ENCODE peak calls at places on chromosomes 4 and X, in five cellular contexts. One of them, this sample, is unnamed.

GRCh38 chr4:3447431-3448395 is 5.9 kb downstream of the HGFAC start:
- DNase-seq in fibroblast of mammary gland: no peak
- DNase-seq in left ventricle myocardium inferior: peak; percentile 7
- DNase-seq in breast epithelium: no peak
- DNase-seq in NB4: no peak
- DNase-seq in this sample: no peak

GRCh38 chrX:111917591-111917990 is 41.6 kb downstream of the TRPC5OS start:
- DNase-seq in left ventricle myocardium inferior: no peak
- DNase-seq in fibroblast of mammary gland: no peak
- DNase-seq in NB4: no peak
- DNase-seq in breast epithelium: no peak
- DNase-seq in this sample: no peak

GRCh38 chr4:52957220-52957686 is 95.1 kb downstream of the RASL11B start:
- DNase-seq in NB4: no peak
- DNase-seq in breast epithelium: no peak
- DNase-seq in left ventricle myocardium inferior: no peak
- DNase-seq in fibroblast of mammary gland: peak; percentile 51
- DNase-seq in this sample: peak; percentile 87

GRCh38 chr4:82785248-82786003 is 13.2 kb downstream of the SCD5 start:
- DNase-seq in NB4: peak; percentile 77
- DNase-seq in left ventricle myocardium inferior: no peak
- DNase-seq in fibroblast of mammary gland: peak; percentile 95
- DNase-seq in breast epithelium: no peak
- DNase-seq in this sample: peak; percentile 57

GRCh38 chr4:70746179-70746839 is 24.5 kb downstream of the RUFY3 start:
- DNase-seq in fibroblast of mammary gland: peak; percentile 77
- DNase-seq in NB4: no peak
- DNase-seq in left ventricle myocardium inferior: no peak
- DNase-seq in breast epithelium: no peak
- DNase-seq in this sample: peak; percentile 84

GRCh38 chrX:39971760-39972159 is 126.0 kb downstream of the BCOR start:
- DNase-seq in NB4: no peak
- DNase-seq in fibroblast of mammary gland: no peak
- DNase-seq in left ventricle myocardium inferior: no peak
- DNase-seq in breast epithelium: no peak
- DNase-seq in this sample: no peak

GRCh38 chr4:85831647-85832046 is 356.7 kb downstream of the ARHGAP24 start:
- DNase-seq in fibroblast of mammary gland: no peak
- DNase-seq in NB4: no peak
- DNase-seq in breast epithelium: no peak
- DNase-seq in left ventricle myocardium inferior: no peak
- DNase-seq in this sample: no peak

GRCh38 chr4:19983072-19983471 is 268.6 kb upstream of the SLIT2 start:
- DNase-seq in fibroblast of mammary gland: peak; percentile 95
- DNase-seq in NB4: no peak
- DNase-seq in breast epithelium: no peak
- DNase-seq in left ventricle myocardium inferior: no peak
- DNase-seq in this sample: peak; percentile 95

GRCh38 chr4:86362510-86362909 is 2.7 kb upstream of the MAPK10 start:
- DNase-seq in breast epithelium: no peak
- DNase-seq in fibroblast of mammary gland: no peak
- DNase-seq in NB4: no peak
- DNase-seq in left ventricle myocardium inferior: no peak
- DNase-seq in this sample: no peak

GRCh38 chr4:124278477-124278876 is 434.1 kb downstream of the ANKRD50 start:
- DNase-seq in fibroblast of mammary gland: no peak
- DNase-seq in left ventricle myocardium inferior: no peak
- DNase-seq in NB4: no peak
- DNase-seq in breast epithelium: no peak
- DNase-seq in this sample: peak; percentile 71

GRCh38 chrX:38036471-38036870 is 30.1 kb downstream of the SYTL5 start:
- DNase-seq in fibroblast of mammary gland: peak; percentile 21
- DNase-seq in breast epithelium: no peak
- DNase-seq in left ventricle myocardium inferior: no peak
- DNase-seq in NB4: no peak
- DNase-seq in this sample: no peak

GRCh38 chr4:82419451-82419850 is 10.8 kb downstream of the HNRNPDL start:
- DNase-seq in left ventricle myocardium inferior: no peak
- DNase-seq in fibroblast of mammary gland: no peak
- DNase-seq in NB4: peak; percentile 50
- DNase-seq in breast epithelium: no peak
- DNase-seq in this sample: no peak

GRCh38 chr4:174461438-174462106 is 60.7 kb downstream of the HPGD start:
- DNase-seq in breast epithelium: no peak
- DNase-seq in fibroblast of mammary gland: peak; percentile 29
- DNase-seq in NB4: no peak
- DNase-seq in left ventricle myocardium inferior: no peak
- DNase-seq in this sample: peak; percentile 24

GRCh38 chr4:111788046-111788642 is 357.1 kb upstream of the FAM241A start:
- DNase-seq in fibroblast of mammary gland: no peak
- DNase-seq in breast epithelium: no peak
- DNase-seq in left ventricle myocardium inferior: no peak
- DNase-seq in NB4: no peak
- DNase-seq in this sample: no peak

GRCh38 chr4:34271479-34272355 is 1972.6 kb downstream of the ARAP2 start:
- DNase-seq in left ventricle myocardium inferior: no peak
- DNase-seq in breast epithelium: no peak
- DNase-seq in fibroblast of mammary gland: peak; percentile 14
- DNase-seq in NB4: no peak
- DNase-seq in this sample: no peak

GRCh38 chrX:17291998-17292658 is 82.9 kb upstream of the NHS start:
- DNase-seq in NB4: no peak
- DNase-seq in breast epithelium: no peak
- DNase-seq in left ventricle myocardium inferior: no peak
- DNase-seq in fibroblast of mammary gland: peak; percentile 6
- DNase-seq in this sample: no peak

GRCh38 chr4:24244663-24245519 is 339.5 kb downstream of the DHX15 start:
- DNase-seq in breast epithelium: no peak
- DNase-seq in NB4: no peak
- DNase-seq in left ventricle myocardium inferior: peak; percentile 67
- DNase-seq in fibroblast of mammary gland: peak; percentile 16
- DNase-seq in this sample: no peak

GRCh38 chr4:30350288-30350687 is 369.9 kb upstream of the PCDH7 start:
- DNase-seq in fibroblast of mammary gland: no peak
- DNase-seq in left ventricle myocardium inferior: no peak
- DNase-seq in NB4: no peak
- DNase-seq in breast epithelium: no peak
- DNase-seq in this sample: no peak

GRCh38 chr4:22483551-22483981 is 32.3 kb downstream of the ADGRA3 start:
- DNase-seq in breast epithelium: no peak
- DNase-seq in NB4: peak; percentile 9
- DNase-seq in fibroblast of mammary gland: peak; percentile 98
- DNase-seq in left ventricle myocardium inferior: no peak
- DNase-seq in this sample: peak; percentile 95

GRCh38 chr4:6271701-6272465 is 2.2 kb downstream of the WFS1 start:
- DNase-seq in fibroblast of mammary gland: no peak
- DNase-seq in NB4: no peak
- DNase-seq in left ventricle myocardium inferior: peak; percentile 71
- DNase-seq in breast epithelium: peak; percentile 91
- DNase-seq in this sample: no peak

GRCh38 chrX:40377684-40378083 is 203.1 kb upstream of the ATP6AP2 start:
- DNase-seq in breast epithelium: no peak
- DNase-seq in left ventricle myocardium inferior: no peak
- DNase-seq in NB4: no peak
- DNase-seq in fibroblast of mammary gland: no peak
- DNase-seq in this sample: no peak

GRCh38 chr4:33160126-33160525 is 2440.0 kb downstream of the PCDH7 start:
- DNase-seq in left ventricle myocardium inferior: no peak
- DNase-seq in breast epithelium: no peak
- DNase-seq in NB4: peak; percentile 50
- DNase-seq in fibroblast of mammary gland: peak; percentile 71
- DNase-seq in this sample: peak; percentile 0

GRCh38 chrX:54248309-54248708 is 65.3 kb upstream of the FAM120C start:
- DNase-seq in left ventricle myocardium inferior: no peak
- DNase-seq in breast epithelium: no peak
- DNase-seq in NB4: peak; percentile 14
- DNase-seq in fibroblast of mammary gland: peak; percentile 45
- DNase-seq in this sample: peak; percentile 19

GRCh38 chrX:9048801-9049200 is 14.9 kb upstream of the FAM9B start:
- DNase-seq in NB4: no peak
- DNase-seq in breast epithelium: no peak
- DNase-seq in left ventricle myocardium inferior: no peak
- DNase-seq in fibroblast of mammary gland: peak; percentile 3
- DNase-seq in this sample: no peak

GRCh38 chrX:22424141-22424915 is 151.6 kb downstream of the CBLL2 start:
- DNase-seq in left ventricle myocardium inferior: no peak
- DNase-seq in breast epithelium: no peak
- DNase-seq in fibroblast of mammary gland: no peak
- DNase-seq in NB4: no peak
- DNase-seq in this sample: no peak

GRCh38 chrX:55342533-55343501 is 78.1 kb upstream of the PAGE3 start:
- DNase-seq in left ventricle myocardium inferior: no peak
- DNase-seq in NB4: peak; percentile 31
- DNase-seq in fibroblast of mammary gland: peak; percentile 2
- DNase-seq in breast epithelium: no peak
- DNase-seq in this sample: peak; percentile 7

GRCh38 chr4:186137193-186137792 is 32.8 kb downstream of the FAM149A start:
- DNase-seq in left ventricle myocardium inferior: no peak
- DNase-seq in breast epithelium: no peak
- DNase-seq in NB4: peak; percentile 21
- DNase-seq in fibroblast of mammary gland: peak; percentile 34
- DNase-seq in this sample: peak; percentile 25

GRCh38 chr4:15068298-15068697 is 66.0 kb downstream of the CPEB2 start:
- DNase-seq in left ventricle myocardium inferior: no peak
- DNase-seq in fibroblast of mammary gland: no peak
- DNase-seq in NB4: no peak
- DNase-seq in breast epithelium: no peak
- DNase-seq in this sample: no peak

GRCh38 chrX:13829995-13830394 is 13.1 kb upstream of the GPM6B start:
- DNase-seq in breast epithelium: no peak
- DNase-seq in fibroblast of mammary gland: no peak
- DNase-seq in NB4: no peak
- DNase-seq in left ventricle myocardium inferior: no peak
- DNase-seq in this sample: no peak

GRCh38 chrX:54641530-54641929 is 111.5 kb downstream of the GNL3L start:
- DNase-seq in left ventricle myocardium inferior: no peak
- DNase-seq in breast epithelium: no peak
- DNase-seq in fibroblast of mammary gland: peak; percentile 7
- DNase-seq in NB4: no peak
- DNase-seq in this sample: no peak

GRCh38 chr4:64584981-64585557 is 175.8 kb upstream of the TECRL start:
- DNase-seq in left ventricle myocardium inferior: no peak
- DNase-seq in NB4: peak; percentile 53
- DNase-seq in breast epithelium: no peak
- DNase-seq in fibroblast of mammary gland: peak; percentile 53
- DNase-seq in this sample: peak; percentile 15

GRCh38 chr4:55765070-55765469 is 54.5 kb upstream of the EXOC1L start:
- DNase-seq in fibroblast of mammary gland: no peak
- DNase-seq in breast epithelium: no peak
- DNase-seq in left ventricle myocardium inferior: no peak
- DNase-seq in NB4: no peak
- DNase-seq in this sample: no peak

GRCh38 chr4:40506492-40506891 is 123.2 kb downstream of the RBM47 start:
- DNase-seq in fibroblast of mammary gland: no peak
- DNase-seq in NB4: no peak
- DNase-seq in left ventricle myocardium inferior: no peak
- DNase-seq in breast epithelium: no peak
- DNase-seq in this sample: no peak

GRCh38 chr4:40506066-40506465 is 123.6 kb downstream of the RBM47 start:
- DNase-seq in breast epithelium: no peak
- DNase-seq in left ventricle myocardium inferior: no peak
- DNase-seq in fibroblast of mammary gland: no peak
- DNase-seq in NB4: no peak
- DNase-seq in this sample: no peak

GRCh38 chr4:40511017-40511614 is 118.5 kb downstream of the RBM47 start:
- DNase-seq in fibroblast of mammary gland: no peak
- DNase-seq in breast epithelium: no peak
- DNase-seq in NB4: no peak
- DNase-seq in left ventricle myocardium inferior: no peak
- DNase-seq in this sample: no peak

GRCh38 chr4:40502936-40503335 is 126.7 kb downstream of the RBM47 start:
- DNase-seq in left ventricle myocardium inferior: no peak
- DNase-seq in NB4: peak; percentile 40
- DNase-seq in breast epithelium: no peak
- DNase-seq in fibroblast of mammary gland: no peak
- DNase-seq in this sample: no peak

GRCh38 chr4:40507977-40508376 is 121.7 kb downstream of the RBM47 start:
- DNase-seq in NB4: peak; percentile 57
- DNase-seq in fibroblast of mammary gland: no peak
- DNase-seq in breast epithelium: no peak
- DNase-seq in left ventricle myocardium inferior: no peak
- DNase-seq in this sample: no peak
- TF ChIP-seq CTCF in NB4: peak; percentile 31
- TF ChIP-seq CTCF in fibroblast of mammary gland: no peak
- TF ChIP-seq CTCF in breast epithelium: peak; percentile 11
- TF ChIP-seq CTCF in left ventricle myocardium inferior: no peak
- TF ChIP-seq CTCF in this sample: peak; percentile 20

GRCh38 chrX:118212817-118213183 is 96.2 kb upstream of the KLHL13 start:
- DNase-seq in NB4: peak; percentile 69
- DNase-seq in left ventricle myocardium inferior: no peak
- DNase-seq in breast epithelium: no peak
- DNase-seq in fibroblast of mammary gland: no peak
- DNase-seq in this sample: no peak
- H3K4me3 ChIP-seq in NB4: peak overlapping the region; percentile 11
- H3K4me3 ChIP-seq in left ventricle myocardium inferior: no peak overlapping the region
- H3K4me3 ChIP-seq in breast epithelium: no peak overlapping the region
- H3K4me3 ChIP-seq in fibroblast of mammary gland: no peak overlapping the region
- H3K4me3 ChIP-seq in this sample: no peak overlapping the region

DNA sequence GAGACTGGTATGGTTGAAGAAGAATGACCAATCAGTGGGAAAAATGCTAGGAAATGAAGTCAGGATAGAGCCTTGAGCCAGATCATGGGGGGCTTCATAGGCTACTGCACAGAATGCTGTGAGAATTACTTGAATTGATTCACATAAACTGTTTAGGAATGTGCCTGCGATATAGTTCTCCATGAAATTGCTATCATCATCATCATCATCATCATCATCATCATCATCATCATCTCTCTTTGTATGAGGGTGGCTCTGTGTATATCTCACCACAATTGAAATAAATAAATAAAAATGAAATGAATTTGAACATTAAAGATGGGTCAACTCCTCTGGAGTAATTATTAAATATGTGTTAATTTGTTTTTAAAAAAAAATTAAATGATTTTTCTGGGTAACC is 148.6 kb upstream of the LEF1 start:
- DNase-seq in fibroblast of mammary gland: no peak
- DNase-seq in NB4: no peak
- DNase-seq in left ventricle myocardium inferior: no peak
- DNase-seq in breast epithelium: no peak
- DNase-seq in this sample: no peak
- TF ChIP-seq CTCF in fibroblast of mammary gland: no peak
- TF ChIP-seq CTCF in NB4: no peak
- TF ChIP-seq CTCF in left ventricle myocardium inferior: no peak
- TF ChIP-seq CTCF in breast epithelium: no peak
- TF ChIP-seq CTCF in this sample: no peak

DNA sequence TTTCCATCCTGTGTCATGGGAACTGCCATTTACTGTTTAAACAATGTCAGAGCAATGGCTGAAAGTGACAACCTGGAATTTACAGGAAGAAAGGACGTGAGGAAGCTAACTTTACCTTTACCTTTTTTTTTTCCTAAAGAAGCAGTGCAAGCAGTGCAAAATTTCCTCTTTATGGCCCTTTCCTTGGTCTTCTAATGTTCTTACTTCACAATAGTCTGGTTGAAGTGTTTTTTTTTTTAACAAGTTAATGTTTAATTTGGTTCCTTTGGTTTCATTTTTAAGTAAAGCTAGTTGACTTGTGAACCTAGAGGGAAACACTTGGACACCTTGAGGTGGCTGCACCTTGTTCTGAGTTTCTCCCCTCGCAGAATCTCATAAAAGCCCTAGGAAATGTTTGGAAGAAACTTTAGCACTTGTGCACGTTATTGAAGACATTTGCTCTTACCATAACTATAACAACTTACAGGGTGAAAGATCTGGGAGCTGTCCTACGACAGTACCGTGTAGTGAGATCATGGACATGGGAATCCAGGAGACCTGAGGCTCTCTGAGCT is 1.8 kb downstream of the SGMS2 start:
- DNase-seq in left ventricle myocardium inferior: no peak
- DNase-seq in fibroblast of mammary gland: no peak
- DNase-seq in NB4: no peak
- DNase-seq in breast epithelium: no peak
- DNase-seq in this sample: peak; percentile 37
- H3K4me3 ChIP-seq in left ventricle myocardium inferior: peak overlapping the region; percentile 89
- H3K4me3 ChIP-seq in fibroblast of mammary gland: peak overlapping the region; percentile 96
- H3K4me3 ChIP-seq in NB4: no peak overlapping the region
- H3K4me3 ChIP-seq in breast epithelium: peak overlapping the region; percentile 73
- H3K4me3 ChIP-seq in this sample: peak overlapping the region; percentile 93